ENCODE peak calls at places on chromosome 16, in five cellular contexts. B is transverse colon, X is HCT116, M is HepG2, N is breast epithelium. V is an unnamed sample.

GRCh38 chr16:17768257-17768656 is 297.5 kb upstream of the XYLT1 start:
- DNase-seq in N (no peak), X (no peak), M (no peak), B (no peak), V (no peak)

GRCh38 chr16:16111639-16112038 is 111.7 kb downstream of the ABCC6 start:
- DNase-seq in N (no peak), B (no peak), M (no peak), X (no peak), V (no peak)

GRCh38 chr16:12896562-12896961 is 4.8 kb upstream of the SHISA9 start:
- DNase-seq in B (no peak), N (no peak), X (peak), M (peak), V (no peak)

GRCh38 chr16:4404247-4404966 is 12.0 kb downstream of the CORO7 start:
- DNase-seq in B (peak), X (no peak), N (no peak), M (peak), V (no peak)

GRCh38 chr16:84741351-84741791 is 41.6 kb downstream of the USP10 start:
- DNase-seq in N (no peak), X (no peak), B (no peak), M (no peak), V (no peak)

GRCh38 chr16:26667271-26667703 is 399.4 kb upstream of the C16orf82 start:
- DNase-seq in M (no peak), X (no peak), N (no peak), B (no peak), V (no peak)

GRCh38 chr16:15650698-15651161 is 685 bp downstream of the NDE1 start:
- DNase-seq in N (no peak), X (no peak), M (no peak), B (no peak), V (no peak)

GRCh38 chr16:8740775-8741355 is 56.6 kb downstream of the TMEM186 start:
- DNase-seq in N (no peak), B (peak), M (peak), X (no peak), V (peak)

GRCh38 chr16:67312450-67313118 is 14.0 kb downstream of the KCTD19 start:
- DNase-seq in N (no peak), M (no peak), X (no peak), B (no peak), V (no peak)

GRCh38 chr16:79298476-79299153 is 301.9 kb downstream of the MAF start:
- DNase-seq in M (no peak), X (no peak), B (no peak), N (no peak), V (no peak)

GRCh38 chr16:65532218-65532617 is 410.4 kb upstream of the CDH11 start:
- DNase-seq in B (no peak), M (no peak), N (no peak), X (no peak), V (no peak)
- H3K4me3 ChIP-seq in B (no peak), M (no peak), N (no peak), X (no peak), V (no peak)

DNA sequence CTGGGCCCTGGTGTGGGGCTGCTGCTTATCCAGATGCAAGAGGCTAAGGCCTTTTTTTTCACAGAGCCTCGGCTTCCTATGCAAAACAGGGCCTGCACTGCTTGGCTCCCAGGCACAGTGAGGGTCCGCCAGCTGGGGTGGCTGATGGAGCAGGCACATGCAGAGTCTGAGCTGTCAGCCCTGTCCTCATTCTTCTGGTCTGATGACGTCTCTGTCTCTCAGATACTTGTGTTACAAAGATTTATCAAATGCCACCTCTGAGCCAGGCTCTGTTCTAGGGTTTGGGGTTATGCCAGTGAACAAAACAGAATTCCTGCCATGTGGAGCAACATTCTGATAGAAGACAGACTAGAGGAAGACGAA is 4.8 kb downstream of the RNF40 start:
- DNase-seq in N (no peak), B (no peak), X (no peak), M (no peak), V (no peak)
- TF ChIP-seq POLR2A in N (no peak), B (no peak), X (no peak), M (no peak), V (no peak)

GRCh38 chr16:85898521-85899442 is at the start of gene IRF8:
- DNase-seq in X (no peak), M (no peak), N (no peak), B (peak), V (peak)

GRCh38 chr16:85891776-85892166 is 7.2 kb upstream of the IRF8 start:
- DNase-seq in B (peak), N (no peak), M (no peak), X (no peak), V (no peak)

GRCh38 chr16:85891033-85891775 is 7.8 kb upstream of the IRF8 start:
- DNase-seq in B (no peak), N (no peak), X (peak), M (peak), V (peak)

GRCh38 chr16:85897384-85897783 is 1.6 kb upstream of the IRF8 start:
- DNase-seq in M (no peak), N (no peak), X (no peak), B (no peak), V (no peak)

GRCh38 chr16:85894266-85894665 is 4.7 kb upstream of the IRF8 start:
- DNase-seq in N (no peak), M (peak), X (peak), B (peak), V (no peak)
- TF ChIP-seq POLR2AphosphoS5 in N (no peak), M (no peak), X (no peak), B (no peak), V (no peak)

DNA sequence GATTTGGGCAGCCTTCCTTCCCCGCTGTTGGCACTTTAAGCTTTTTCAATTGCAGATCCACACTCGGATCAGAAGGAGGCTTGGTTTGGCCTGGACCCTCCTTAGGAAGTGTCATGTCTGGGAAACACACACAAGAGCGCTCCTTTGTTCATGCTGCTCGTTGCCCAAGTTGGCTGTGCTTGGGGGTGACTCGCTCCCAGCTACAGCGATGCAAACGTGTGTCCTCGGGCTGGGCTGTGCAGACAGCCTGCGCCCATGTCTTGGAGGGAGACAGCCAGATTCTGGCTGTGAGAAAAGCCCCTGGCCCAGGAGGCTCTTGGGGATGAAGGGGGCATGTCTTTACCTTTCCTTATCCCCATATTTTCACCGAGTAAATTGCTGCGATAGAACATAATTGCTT is 665.6 kb upstream of the EEF2KMT start:
- DNase-seq in B (no peak), M (no peak), X (no peak), N (no peak), V (no peak)
- H3K4me3 ChIP-seq in B (no peak), M (no peak), X (no peak), N (no peak), V (no peak)

GRCh38 chr16:2467301-2468141 is 3.6 kb upstream of the NTN3 start:
- DNase-seq in X (peak), N (peak), B (peak), M (no peak), V (peak)
- TF ChIP-seq POLR2A in X (peak), N (no peak), B (no peak), M (no peak), V (peak)

V was measured in prostate gland.